ENCODE peak calls at places on chromosomes 4 and X, in seven cellular contexts. R, D, P, Q, I, Z and F are unnamed samples.

GRCh38 chrX:48957477-48957826 is at the start of gene OTUD5:
- DNase-seq in Q (peak; percentile 86), I (peak; percentile 93), D (peak; percentile 78), P (no peak), Z (no peak), R (peak; percentile 68), F (peak; percentile 84)

GRCh38 chr4:139934336-139934735 is 219.6 kb downstream of the MAML3 start:
- DNase-seq in Q (no peak), R (no peak), Z (peak; percentile 33), I (no peak), P (no peak), D (no peak), F (no peak)

GRCh38 chr4:15299627-15300026 is 128.2 kb upstream of the C1QTNF7 start:
- DNase-seq in Q (no peak), I (no peak), R (no peak), Z (no peak), P (no peak), D (no peak), F (no peak)

GRCh38 chr4:77012726-77013125 is 63.1 kb downstream of the CCNI start:
- DNase-seq in Q (no peak), Z (peak; percentile 65), D (no peak), R (no peak), P (no peak), I (no peak), F (no peak)

GRCh38 chr4:2394544-2394943 is 23.9 kb downstream of the ZFYVE28 start:
- DNase-seq in I (no peak), Z (no peak), R (no peak), D (peak; percentile 31), Q (no peak), P (no peak), F (no peak)

GRCh38 chr4:8765084-8765483 is 106.6 kb downstream of the HMX1 start:
- DNase-seq in Q (no peak), D (no peak), R (no peak), I (peak; percentile 24), P (no peak), Z (no peak), F (no peak)

GRCh38 chrX:23365541-23365940 is 30.9 kb downstream of the PTCHD1 start:
- DNase-seq in P (no peak), I (no peak), Q (no peak), R (no peak), Z (no peak), D (no peak), F (no peak)

GRCh38 chr4:25211721-25212120 is 22.1 kb upstream of the PI4K2B start:
- DNase-seq in R (no peak), Z (no peak), I (no peak), P (no peak), Q (no peak), D (no peak), F (no peak)

GRCh38 chrX:124679199-124679598 is 332.8 kb downstream of the SH2D1A start:
- DNase-seq in I (no peak), Q (no peak), R (no peak), P (no peak), D (no peak), Z (no peak), F (no peak)

GRCh38 chr4:107600456-107600855 is 119.6 kb downstream of the PAPSS1 start:
- DNase-seq in I (no peak), P (no peak), R (no peak), Z (peak; percentile 54), D (no peak), Q (no peak), F (no peak)

GRCh38 chr4:72568959-72569718 is at the start of gene ADAMTS3:
- DNase-seq in Q (no peak), R (no peak), I (peak; percentile 80), P (no peak), D (peak; percentile 70), Z (peak; percentile 86), F (peak; percentile 87)

GRCh38 chrX:131577999-131578734 is 34.3 kb downstream of the OR13H1 start:
- DNase-seq in D (no peak), P (no peak), Z (no peak), Q (no peak), I (no peak), R (no peak), F (no peak)

GRCh38 chrX:22033818-22034217 is 1.7 kb downstream of the PHEX start:
- DNase-seq in P (no peak), I (no peak), Z (no peak), D (no peak), R (no peak), Q (no peak), F (no peak)

GRCh38 chr4:183300070-183300469 is 20.0 kb downstream of the CLDN22 start:
- DNase-seq in Q (no peak), D (no peak), R (no peak), P (no peak), I (no peak), Z (peak; percentile 35), F (no peak)

DNA sequence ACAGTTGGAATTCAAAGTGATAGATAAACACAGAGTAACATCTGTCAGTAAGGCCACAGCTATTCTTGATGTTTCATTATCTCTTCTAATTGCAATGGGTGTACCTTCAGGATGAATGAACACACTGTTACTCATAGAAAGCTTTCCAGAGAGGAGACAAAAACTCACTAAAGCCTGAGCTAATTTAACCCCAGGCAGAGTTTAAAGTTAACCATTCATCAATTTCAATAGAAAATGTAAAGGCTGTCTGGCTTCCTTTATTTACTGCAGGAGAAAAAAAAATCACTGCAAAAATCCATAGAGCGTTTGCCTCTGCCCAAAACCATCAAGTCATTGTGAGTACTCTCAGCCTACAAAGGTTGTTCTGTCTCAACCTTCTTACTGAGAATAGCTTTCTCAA is 376.9 kb downstream of the PPP4R3C start:
- DNase-seq in I (no peak), Q (no peak), P (no peak), Z (no peak), R (no peak), D (no peak), F (no peak)
- H3K27me3 ChIP-seq in I (no peaks in the 10 kb centered on the region), Q (no peaks in the 10 kb centered on the region), P (no peaks in the 10 kb centered on the region), Z (no peaks in the 10 kb centered on the region), R (no peaks in the 10 kb centered on the region), D (no peaks in the 10 kb centered on the region), F (no peaks in the 10 kb centered on the region)

DNA sequence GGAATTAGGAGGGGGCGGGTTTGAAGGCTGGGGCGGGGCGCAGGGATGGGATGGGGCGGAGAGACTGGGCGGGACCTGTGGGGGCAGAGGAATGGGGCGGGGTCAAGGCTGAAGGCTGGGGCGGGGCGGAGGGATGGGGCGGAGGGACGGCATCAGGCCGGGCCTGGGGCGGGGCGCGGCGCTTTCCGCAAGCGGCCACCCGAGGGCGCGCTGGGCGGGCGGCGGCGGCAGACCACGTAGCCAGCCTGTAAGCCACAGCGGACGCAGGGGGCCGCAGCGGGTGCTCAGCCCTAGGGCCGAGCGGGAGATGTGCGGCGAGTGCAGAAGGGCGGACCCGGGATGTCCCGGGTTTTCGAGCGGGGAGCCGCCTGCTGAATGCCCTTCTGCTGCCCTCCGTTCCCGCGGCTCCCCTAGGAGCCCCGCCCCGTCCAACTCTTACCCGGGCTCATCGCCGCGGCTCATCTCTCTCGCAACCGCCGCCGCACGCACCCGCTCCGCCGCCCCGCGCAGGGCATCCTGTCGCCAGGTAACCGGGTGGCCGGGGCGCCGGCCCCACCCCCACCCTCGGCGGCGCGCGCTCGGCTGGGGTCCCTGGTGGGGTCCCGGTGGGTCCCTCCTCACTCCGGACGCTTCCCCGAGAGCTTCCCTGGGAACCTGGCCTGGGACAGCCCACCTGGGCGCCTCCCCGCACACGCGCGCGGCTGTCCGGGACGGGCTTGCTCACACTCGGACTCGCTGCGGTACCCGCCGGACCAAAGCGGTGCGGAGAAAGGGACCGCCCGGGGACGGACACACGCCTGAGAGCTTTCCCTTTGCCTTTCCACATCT is at the start of gene CCDC110:
- DNase-seq in Z (peak; percentile 99), P (no peak), Q (peak; percentile 93), R (peak; percentile 90), D (peak; percentile 97), I (peak; percentile 96), F (peak; percentile 96)
- H3K27ac ChIP-seq in Z (no peak within 1 kb of the TSS), P (no peak within 1 kb of the TSS), Q (peak within 1 kb of the TSS; percentile 27), R (no peak within 1 kb of the TSS), D (peak within 1 kb of the TSS; percentile 83), I (peak within 1 kb of the TSS; percentile 67), F (peak within 1 kb of the TSS; percentile 50)

DNA sequence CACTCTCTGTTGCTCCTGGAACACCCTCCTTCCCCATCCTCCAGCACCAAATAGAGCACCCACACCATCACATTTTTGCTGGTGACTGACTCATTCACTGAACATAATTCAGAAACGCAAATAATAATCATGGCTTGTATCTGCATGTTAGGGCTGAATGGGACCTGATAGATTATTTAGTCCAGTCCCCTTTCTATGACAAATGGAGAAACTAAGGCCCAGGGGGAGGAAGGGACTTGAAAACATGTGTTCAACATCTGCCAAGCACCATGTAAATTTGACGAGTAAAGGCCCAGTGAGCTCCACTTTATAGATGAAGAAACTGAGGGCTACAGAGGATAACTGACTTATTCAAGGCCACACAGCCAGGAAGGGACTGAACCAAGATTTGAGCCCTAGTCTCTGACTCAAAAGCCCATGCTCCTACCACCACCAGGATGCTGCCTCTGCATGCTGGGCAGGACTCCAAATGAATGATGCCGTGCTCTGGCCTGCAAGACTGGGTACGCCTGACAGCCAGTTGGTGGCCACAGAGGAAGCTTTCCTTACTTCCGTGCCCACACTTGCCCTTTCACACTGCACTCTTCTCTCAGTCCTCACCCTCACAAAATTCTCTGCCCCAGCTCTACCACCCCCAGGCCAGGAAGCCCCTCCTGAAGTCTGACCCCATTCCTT is 133.3 kb upstream of the PJA1 start:
- DNase-seq in Z (peak; percentile 48), Q (no peak), I (no peak), P (no peak), R (no peak), D (no peak), F (no peak)
- H3K27me3 ChIP-seq in Z (no peaks in the 10 kb centered on the region), Q (no peaks in the 10 kb centered on the region), I (peaks cover 14% of the 10 kb centered on the region), P (no peaks in the 10 kb centered on the region), R (no peaks in the 10 kb centered on the region), D (peaks cover 18% of the 10 kb centered on the region), F (peaks cover 3% of the 10 kb centered on the region)

GRCh38 chr4:56388311-56388710 is 1.0 kb upstream of the AASDH start:
- DNase-seq in D (no peak), I (no peak), Z (no peak), Q (no peak), R (no peak), P (no peak), F (no peak)
- H3K27ac ChIP-seq in D (peak overlapping the region; percentile 92), I (peak overlapping the region; percentile 97), Z (peak overlapping the region; percentile 98), Q (peak overlapping the region; percentile 94), R (no peak overlapping the region), P (no peak overlapping the region), F (peak overlapping the region; percentile 99)

GRCh38 chr4:5893013-5893580 is at the start of gene CRMP1:
- DNase-seq in Z (peak; percentile 19), P (no peak), I (no peak), R (no peak), Q (no peak), D (no peak), F (peak; percentile 69)
- H3K27me3 ChIP-seq in Z (peaks cover 91% of the 10 kb centered on the region), P (peaks cover 26% of the 10 kb centered on the region), I (peaks cover 81% of the 10 kb centered on the region), R (peaks cover 47% of the 10 kb centered on the region), Q (peaks cover 15% of the 10 kb centered on the region), D (peaks cover 77% of the 10 kb centered on the region), F (peaks cover 54% of the 10 kb centered on the region)

GRCh38 chrX:118497180-118497814 is 1.7 kb downstream of the DOCK11 start:
- DNase-seq in D (no peak), P (no peak), Z (no peak), Q (peak; percentile 56), I (no peak), R (peak; percentile 20), F (no peak)

GRCh38 chrX:118498755-118499154 is 3.1 kb downstream of the DOCK11 start:
- DNase-seq in Z (no peak), I (no peak), Q (no peak), D (no peak), R (no peak), P (no peak), F (no peak)

GRCh38 chrX:118499295-118499694 is 3.7 kb downstream of the DOCK11 start:
- DNase-seq in Q (peak; percentile 27), Z (no peak), P (no peak), I (no peak), D (no peak), R (no peak), F (no peak)

GRCh38 chrX:118496763-118497079 is 1.1 kb downstream of the DOCK11 start:
- DNase-seq in Z (no peak), P (no peak), R (no peak), D (no peak), Q (no peak), I (no peak), F (no peak)

GRCh38 chrX:118498351-118498750 is 2.7 kb downstream of the DOCK11 start:
- DNase-seq in D (no peak), Q (peak; percentile 13), Z (no peak), P (no peak), R (no peak), I (no peak), F (no peak)
- H3K27ac ChIP-seq in D (no peak overlapping the region), Q (peak overlapping the region; percentile 19), Z (no peak overlapping the region), P (no peak overlapping the region), R (peak overlapping the region; percentile 90), I (no peak overlapping the region), F (no peak overlapping the region)